ENCODE peak calls at places on chromosomes 4 and X, in six cellular contexts. W is neural progenitor cell; O is body of pancreas; M is CD4-positive, alpha-beta T cell; V is PC-3; G is GM23248. E is an unnamed sample.

GRCh38 chr4:158327525-158327924 is 117.2 kb downstream of the TMEM144 start:
- DNase-seq in V (no peak), O (peak), W (peak), G (no peak), M (no peak), E (no peak)

GRCh38 chr4:159764343-159764952 is 661.6 kb downstream of the RAPGEF2 start:
- DNase-seq in W (peak), G (peak), M (no peak), V (peak), O (peak), E (no peak)

GRCh38 chrX:40111868-40112267 is 14.1 kb upstream of the BCOR start:
- DNase-seq in W (no peak), G (no peak), O (no peak), V (no peak), M (no peak), E (no peak)

GRCh38 chrX:68139791-68140190 is 293.5 kb downstream of the OPHN1 start:
- DNase-seq in W (no peak), O (no peak), M (no peak), G (peak), V (no peak), E (no peak)

GRCh38 chr4:119103263-119103662 is 32.4 kb upstream of the MYOZ2 start:
- DNase-seq in W (no peak), M (no peak), G (peak), O (no peak), V (peak), E (no peak)

GRCh38 chr4:150570862-150571261 is 11.1 kb upstream of the MAB21L2 start:
- DNase-seq in O (no peak), W (no peak), V (no peak), G (no peak), M (no peak), E (no peak)

GRCh38 chrX:7263961-7264360 is 116.0 kb upstream of the PUDP start:
- DNase-seq in O (no peak), V (peak), M (no peak), W (no peak), G (peak), E (no peak)

GRCh38 chrX:100409316-100410082 is 574 bp downstream of the PCDH19 start:
- DNase-seq in G (no peak), O (no peak), M (no peak), V (no peak), W (peak), E (no peak)

GRCh38 chr4:38290360-38290759 is 330.2 kb downstream of the PTTG2 start:
- DNase-seq in O (no peak), W (no peak), M (no peak), G (peak), V (peak), E (no peak)

GRCh38 chr4:108170729-108171540 is 2.2 kb upstream of the LEF1 start:
- DNase-seq in W (peak), M (no peak), G (no peak), O (no peak), V (no peak), E (no peak)

GRCh38 chr4:184396001-184396400 is 78.3 kb downstream of the IRF2 start:
- DNase-seq in G (no peak), O (no peak), W (no peak), V (no peak), M (no peak), E (no peak)

GRCh38 chrX:132877954-132878536 is 80.4 kb downstream of the HS6ST2 start:
- DNase-seq in M (no peak), W (no peak), V (no peak), G (no peak), O (no peak), E (no peak)

GRCh38 chr4:37423310-37423709 is 178.8 kb downstream of the NWD2 start:
- DNase-seq in V (no peak), G (no peak), W (no peak), M (no peak), O (no peak), E (no peak)

GRCh38 chr4:114698256-114698655 is 99.6 kb downstream of the UGT8 start:
- DNase-seq in O (no peak), W (no peak), G (no peak), M (no peak), V (no peak), E (no peak)

GRCh38 chr4:76279462-76279861 is 27.1 kb upstream of the STBD1 start:
- DNase-seq in V (no peak), M (no peak), O (no peak), G (no peak), W (no peak), E (no peak)

GRCh38 chr4:114180481-114180880 is 201.0 kb upstream of the ARSJ start:
- DNase-seq in O (no peak), V (peak), M (no peak), W (peak), G (peak), E (peak)

GRCh38 chr4:21992330-21992729 is 43.8 kb upstream of the KCNIP4 start:
- DNase-seq in V (no peak), M (no peak), W (no peak), O (no peak), G (peak), E (no peak)

GRCh38 chr4:41301137-41301536 is 44.4 kb downstream of the UCHL1 start:
- DNase-seq in M (no peak), O (no peak), W (no peak), V (no peak), G (no peak), E (no peak)

GRCh38 chr4:182619659-182620058 is 297.5 kb downstream of the DCTD start:
- DNase-seq in W (no peak), G (no peak), M (no peak), V (no peak), O (no peak), E (no peak)

GRCh38 chr4:158459085-158459820 is 62.4 kb upstream of the RXFP1 start:
- DNase-seq in W (no peak), G (peak), O (no peak), M (no peak), V (no peak), E (no peak)

GRCh38 chrX:103453655-103454054 is 65.6 kb downstream of the RAB40A start:
- DNase-seq in M (no peak), O (no peak), G (peak), V (peak), W (no peak), E (no peak)

GRCh38 chr4:66034671-66035070 is 364.4 kb upstream of the EPHA5 start:
- DNase-seq in V (no peak), O (no peak), M (no peak), W (no peak), G (no peak), E (no peak)

GRCh38 chr4:180827193-180827592 is 1416.0 kb upstream of the TENM3 start:
- DNase-seq in W (no peak), O (no peak), G (peak), V (peak), M (no peak), E (no peak)

GRCh38 chrX:44953734-44954502 is 80.9 kb downstream of the KDM6A start:
- DNase-seq in W (no peak), O (no peak), M (no peak), G (no peak), V (peak), E (no peak)

GRCh38 chr4:164614999-164615398 is 138.9 kb upstream of the SMIM31 start:
- DNase-seq in V (peak), M (no peak), W (no peak), O (no peak), G (no peak), E (no peak)

GRCh38 chr4:55765070-55765469 is 54.5 kb upstream of the EXOC1L start:
- DNase-seq in W (no peak), M (no peak), G (no peak), V (no peak), O (no peak), E (no peak)

GRCh38 chrX:1700757-1701156 is 85.9 kb downstream of the ASMT start:
- DNase-seq in W (no peak), M (no peak), O (no peak), G (no peak), V (no peak), E (no peak)

GRCh38 chr4:24235609-24236008 is 345.8 kb upstream of the PPARGC1A start:
- DNase-seq in G (no peak), V (no peak), O (no peak), M (no peak), W (no peak), E (no peak)

GRCh38 chr4:128455076-128455345 is 167.4 kb upstream of the PGRMC2 start:
- DNase-seq in M (no peak), V (no peak), W (no peak), G (no peak), O (no peak), E (no peak)

GRCh38 chr4:184825394-184826314 is at the start of gene ACSL1:
- DNase-seq in W (peak), V (peak), M (peak), O (peak), G (peak), E (peak)

GRCh38 chrX:134369576-134369975 is 90.4 kb upstream of the HPRT1 start:
- DNase-seq in V (no peak), G (no peak), O (no peak), W (no peak), M (no peak), E (no peak)

GRCh38 chr4:91840359-91840758 is 463.4 kb upstream of the GRID2 start:
- DNase-seq in W (no peak), O (no peak), G (no peak), V (peak), M (no peak), E (no peak)

GRCh38 chr4:157204634-157205244 is 15.8 kb upstream of the GRIA2 start:
- DNase-seq in O (peak), V (peak), M (no peak), G (peak), W (peak), E (no peak)

GRCh38 chr4:25769251-25769650 is 93.5 kb downstream of the SEL1L3 start:
- DNase-seq in G (peak), W (no peak), M (no peak), V (no peak), O (no peak), E (no peak)

GRCh38 chr4:15003891-15004700 is 1.8 kb downstream of the CPEB2 start:
- DNase-seq in O (peak), V (peak), W (peak), M (peak), G (peak), E (no peak)

GRCh38 chr4:169823685-169824084 is 65.9 kb upstream of the HPF1 start:
- DNase-seq in O (peak), G (peak), M (peak), V (peak), W (peak), E (no peak)

GRCh38 chr4:93466440-93466839 is 362.1 kb upstream of the ATOH1 start:
- DNase-seq in O (no peak), W (peak), V (no peak), G (no peak), M (no peak), E (no peak)
- H3K27ac ChIP-seq in O (no peak), W (no peak), V (no peak), G (no peak), M (no peak), E (no peak)

GRCh38 chr4:306551-306961 is 1.3 kb upstream of the ZNF732 start:
- DNase-seq in G (no peak), W (no peak), O (no peak), M (no peak), V (no peak), E (no peak)
- H3K27ac ChIP-seq in G (no peak), W (no peak), O (no peak), M (no peak), V (no peak), E (no peak)

GRCh38 chrX:79162076-79162475 is 17.6 kb downstream of the GPR174 start:
- DNase-seq in O (no peak), V (no peak), M (no peak), W (no peak), G (no peak), E (no peak)
- H3K27ac ChIP-seq in O (no peak), V (no peak), M (peak), W (no peak), G (no peak), E (no peak)

GRCh38 chr4:87079967-87080366 is 140.5 kb downstream of the KLHL8 start:
- DNase-seq in G (no peak), V (no peak), W (no peak), M (no peak), O (no peak), E (no peak)

GRCh38 chr4:87076690-87077358 is 142.0 kb downstream of the AFF1 start:
- DNase-seq in G (peak), W (no peak), V (no peak), M (no peak), O (no peak), E (no peak)

GRCh38 chr4:87078987-87079469 is 141.4 kb downstream of the KLHL8 start:
- DNase-seq in O (no peak), G (peak), V (no peak), M (no peak), W (no peak), E (no peak)

GRCh38 chr4:87075876-87076275 is 141.1 kb downstream of the AFF1 start:
- DNase-seq in V (no peak), G (no peak), O (no peak), M (no peak), W (no peak), E (no peak)

GRCh38 chr4:87077834-87078585 is 142.4 kb downstream of the KLHL8 start:
- DNase-seq in M (no peak), G (peak), O (no peak), W (no peak), V (no peak), E (no peak)
- H3K27ac ChIP-seq in M (no peak), G (peak), O (peak), W (no peak), V (no peak), E (peak)

DNA sequence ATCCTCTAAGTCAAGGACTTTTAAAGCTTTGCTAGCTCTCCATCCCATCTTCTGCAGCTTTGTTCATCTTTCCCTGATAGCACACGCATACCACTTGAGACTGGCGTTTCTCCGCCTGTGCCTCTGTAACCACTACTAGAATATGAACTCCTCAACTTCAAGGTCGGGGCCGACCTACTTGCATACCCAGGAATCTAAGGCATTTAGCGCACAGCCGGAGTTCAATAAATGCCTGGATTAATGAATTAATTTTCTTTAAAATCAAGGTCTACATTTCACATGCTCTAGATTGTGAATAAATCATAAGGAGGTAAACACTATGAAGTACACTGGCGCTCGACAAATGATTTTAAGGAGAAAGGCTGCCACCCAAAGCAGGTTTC is 89.3 kb downstream of the HNRNPD start:
- DNase-seq in O (no peak), G (no peak), W (no peak), V (no peak), M (no peak), E (no peak)
- H3K27ac ChIP-seq in O (peak), G (no peak), W (no peak), V (no peak), M (no peak), E (peak)

GRCh38 chrX:65745427-65745826 is 78.0 kb downstream of the MSN start:
- DNase-seq in V (no peak), W (no peak), O (no peak), M (no peak), G (no peak), E (no peak)
- H3K27ac ChIP-seq in V (peak), W (no peak), O (no peak), M (no peak), G (no peak), E (no peak)

GRCh38 chr4:3442959-3443749 is 1.4 kb downstream of the HGFAC start:
- DNase-seq in V (peak), M (peak), G (peak), W (peak), O (peak), E (no peak)

GRCh38 chr4:3440979-3441500 is 728 bp upstream of the HGFAC start:
- DNase-seq in M (no peak), V (no peak), G (peak), O (no peak), W (no peak), E (no peak)

GRCh38 chr4:3441501-3442459 is at the start of gene HGFAC:
- DNase-seq in M (no peak), G (peak), V (no peak), O (no peak), W (no peak), E (no peak)

GRCh38 chr4:3443750-3444309 is 2.1 kb downstream of the HGFAC start:
- DNase-seq in O (no peak), W (no peak), M (no peak), G (no peak), V (no peak), E (no peak)

GRCh38 chr4:3442460-3442958 is 741 bp downstream of the HGFAC start:
- DNase-seq in G (no peak), O (no peak), M (no peak), V (no peak), W (no peak), E (no peak)
- H3K27ac ChIP-seq in G (no peak), O (no peak), M (no peak), V (no peak), W (no peak), E (no peak)

GRCh38 chr4:153476829-153477574 is 10.8 kb downstream of the TMEM131L start:
- DNase-seq in G (no peak), O (no peak), V (no peak), W (no peak), M (no peak), E (no peak)

GRCh38 chr4:153483432-153484418 is 17.6 kb downstream of the TMEM131L start:
- DNase-seq in O (no peak), M (no peak), V (no peak), W (no peak), G (no peak), E (no peak)

GRCh38 chr4:153481474-153481873 is 15.3 kb downstream of the TMEM131L start:
- DNase-seq in G (no peak), O (no peak), V (no peak), M (no peak), W (no peak), E (no peak)

GRCh38 chr4:153480704-153481103 is 14.5 kb downstream of the TMEM131L start:
- DNase-seq in W (no peak), M (no peak), V (no peak), G (no peak), O (no peak), E (no peak)

GRCh38 chr4:153479118-153479517 is 13.0 kb downstream of the TMEM131L start:
- DNase-seq in O (no peak), W (no peak), V (no peak), M (no peak), G (no peak), E (no peak)
- H3K27ac ChIP-seq in O (no peak), W (no peak), V (no peak), M (peak), G (no peak), E (no peak)